ENCODE peak calls at places on chromosomes 5 and 9, in five cellular contexts. A, D, K, B and E are unnamed samples.

GRCh38 chr9:84990416-84990815 is 320.9 kb downstream of the NTRK2 start:
- DNase-seq in A (no peak), K (no peak), D (no peak), B (no peak), E (no peak)

GRCh38 chr5:83718195-83718825 is 2.3 kb downstream of the HAPLN1 start:
- DNase-seq in B (peak), D (peak), K (peak), A (peak), E (no peak)

GRCh38 chr9:96567203-96567700 is 52.4 kb downstream of the CDC14B start:
- DNase-seq in D (no peak), K (peak), B (no peak), A (no peak), E (no peak)

GRCh38 chr5:428754-429452 is 14.1 kb upstream of the EXOC3 start:
- DNase-seq in K (no peak), A (no peak), B (no peak), D (no peak), E (no peak)

GRCh38 chr5:148438911-148439310 is 55.2 kb downstream of the FBXO38 start:
- DNase-seq in B (no peak), K (no peak), D (no peak), A (no peak), E (no peak)

GRCh38 chr9:113574381-113575262 is 111.1 kb downstream of the RGS3 start:
- DNase-seq in B (no peak), D (no peak), K (no peak), A (no peak), E (no peak)

GRCh38 chr5:139273572-139274264 is 19.8 kb upstream of the MATR3 start:
- DNase-seq in D (peak), A (peak), K (peak), B (peak), E (peak)

GRCh38 chr9:107710988-107711387 is 221.4 kb upstream of the KLF4 start:
- DNase-seq in K (no peak), D (no peak), B (no peak), A (no peak), E (no peak)

GRCh38 chr5:131671994-131672655 is 37.1 kb upstream of the RAPGEF6 start:
- DNase-seq in D (peak), A (no peak), B (no peak), K (no peak), E (no peak)

GRCh38 chr9:101275671-101276250 is 109.0 kb downstream of the BAAT start:
- DNase-seq in D (no peak), K (no peak), A (no peak), B (no peak), E (no peak)

GRCh38 chr9:136644593-136645342 is 17.9 kb upstream of the EGFL7 start:
- DNase-seq in B (peak), D (peak), A (peak), K (peak), E (no peak)

GRCh38 chr5:73298251-73299016 is 125.4 kb downstream of the TMEM174 start:
- DNase-seq in A (no peak), K (no peak), D (peak), B (no peak), E (no peak)

GRCh38 chr9:136714096-136714875 is 1.9 kb downstream of the DIPK1B start:
- DNase-seq in B (no peak), K (no peak), D (no peak), A (no peak), E (no peak)

GRCh38 chr9:121972501-121972981 is 120.6 kb downstream of the TTLL11 start:
- DNase-seq in D (peak), B (no peak), A (no peak), K (no peak), E (peak)

GRCh38 chr5:115389074-115389798 is 92.8 kb upstream of the CCDC112 start:
- DNase-seq in D (peak), A (no peak), B (no peak), K (no peak), E (no peak)

GRCh38 chr9:114434878-114435311 is 47.1 kb upstream of the AKNA start:
- DNase-seq in A (peak), B (peak), K (peak), D (peak), E (no peak)

GRCh38 chr9:110763568-110763967 is 95.0 kb downstream of the MUSK start:
- DNase-seq in A (no peak), K (no peak), B (no peak), D (no peak), E (no peak)

GRCh38 chr5:19616821-19617220 is 371.2 kb downstream of the CDH18 start:
- DNase-seq in A (no peak), B (no peak), D (no peak), K (no peak), E (no peak)

GRCh38 chr5:40841068-40841805 is at the start of gene CARD6:
- DNase-seq in A (peak), K (no peak), B (peak), D (peak), E (no peak)

GRCh38 chr5:77167695-77168111 is 42.8 kb upstream of the PDE8B start:
- DNase-seq in K (no peak), D (peak), A (peak), B (no peak), E (no peak)

GRCh38 chr5:96963267-96963666 is 27.4 kb downstream of the LNPEP start:
- DNase-seq in A (no peak), K (no peak), D (peak), B (peak), E (peak)

GRCh38 chr5:115708819-115709477 is 83.1 kb upstream of the TMED7 start:
- DNase-seq in B (no peak), K (no peak), A (no peak), D (no peak), E (no peak)

GRCh38 chr5:34038838-34039237 is 4.2 kb downstream of the C1QTNF3 start:
- DNase-seq in D (no peak), B (no peak), A (no peak), K (no peak), E (no peak)

GRCh38 chr5:126527892-126528291 is 67.1 kb downstream of the ALDH7A1 start:
- DNase-seq in B (peak), D (peak), A (no peak), K (no peak), E (no peak)

GRCh38 chr9:38362912-38363588 is 29.5 kb upstream of the ALDH1B1 start:
- DNase-seq in B (peak), K (peak), D (peak), A (peak), E (peak)

GRCh38 chr5:72107874-72108199 is 562 bp downstream of the MAP1B start:
- DNase-seq in D (no peak), A (peak), K (no peak), B (peak), E (no peak)

GRCh38 chr5:151663617-151664322 is 22.9 kb downstream of the SPARC start:
- DNase-seq in B (no peak), A (no peak), K (no peak), D (no peak), E (no peak)

GRCh38 chr9:110426052-110426709 is 88.5 kb upstream of the TXNDC8 start:
- DNase-seq in A (no peak), B (no peak), D (peak), K (no peak), E (no peak)

GRCh38 chr5:14762568-14763216 is 98.2 kb downstream of the OTULIN start:
- DNase-seq in D (no peak), A (no peak), B (no peak), K (no peak), E (no peak)

GRCh38 chr5:14759744-14760547 is 95.4 kb downstream of the OTULIN start:
- DNase-seq in K (no peak), A (no peak), D (no peak), B (no peak), E (no peak)

GRCh38 chr5:14757853-14758252 is 93.3 kb downstream of the OTULIN start:
- DNase-seq in K (no peak), D (no peak), B (no peak), A (no peak), E (no peak)

GRCh38 chr5:14760548-14761002 is 96.1 kb downstream of the OTULIN start:
- DNase-seq in A (no peak), B (no peak), D (no peak), K (no peak), E (no peak)
- TF ChIP-seq RCOR1 in A (no peak), B (no peak), D (no peak), K (no peak), E (no peak)

GRCh38 chr5:74947961-74948613 is 81.9 kb upstream of the FAM169A start:
- DNase-seq in D (peak), A (no peak), B (no peak), K (no peak), E (no peak)

GRCh38 chr5:74942622-74943286 is 76.6 kb upstream of the FAM169A start:
- DNase-seq in D (no peak), A (no peak), K (no peak), B (no peak), E (no peak)

GRCh38 chr5:74943905-74944304 is 77.7 kb upstream of the FAM169A start:
- DNase-seq in A (no peak), K (no peak), D (no peak), B (no peak), E (no peak)

GRCh38 chr5:74946471-74946870 is 80.3 kb upstream of the FAM169A start:
- DNase-seq in K (no peak), B (no peak), D (no peak), A (no peak), E (no peak)

GRCh38 chr5:74945561-74946165 is 79.5 kb upstream of the FAM169A start:
- DNase-seq in K (no peak), D (no peak), B (no peak), A (no peak), E (peak)
- TF ChIP-seq RCOR1 in K (no peak), D (no peak), B (no peak), A (no peak), E (no peak)

GRCh38 chr5:119078071-119078846 is 7.4 kb downstream of the DMXL1 start:
- DNase-seq in D (no peak), K (no peak), A (no peak), B (no peak), E (no peak)
- TF ChIP-seq RCOR1 in D (no peak), K (no peak), A (no peak), B (no peak), E (no peak)

GRCh38 chr9:127285957-127286356 is 21.4 kb downstream of the GARNL3 start:
- DNase-seq in D (no peak), A (no peak), B (no peak), K (no peak), E (no peak)

GRCh38 chr9:127280880-127281660 is 16.5 kb downstream of the GARNL3 start:
- DNase-seq in B (no peak), K (peak), A (no peak), D (no peak), E (no peak)

GRCh38 chr9:127282611-127283010 is 18.0 kb downstream of the GARNL3 start:
- DNase-seq in K (no peak), A (no peak), D (no peak), B (no peak), E (no peak)

GRCh38 chr9:127281887-127282286 is 17.3 kb downstream of the GARNL3 start:
- DNase-seq in D (no peak), K (peak), A (no peak), B (no peak), E (no peak)

GRCh38 chr9:127283917-127284316 is 19.3 kb downstream of the GARNL3 start:
- DNase-seq in D (peak), B (no peak), A (peak), K (no peak), E (no peak)
- TF ChIP-seq RCOR1 in D (no peak), B (no peak), A (no peak), K (no peak), E (no peak)